ENCODE peak calls at places on chromosomes 7 and 10, in five cellular contexts. B is NCI-H1436, K is amniotic epithelial cell, H is GM23338, N is caudate nucleus. A is an unnamed sample.

GRCh38 chr10:93445097-93445960 is 36.8 kb downstream of the MYOF start:
- DNase-seq in N (no peak), K (peak; percentile 98), B (peak; percentile 55), H (peak; percentile 99), A (peak; percentile 100)

GRCh38 chr7:133110312-133110711 is 28.4 kb upstream of the CHCHD3 start:
- DNase-seq in H (no peak), K (no peak), N (no peak), B (no peak), A (no peak)

GRCh38 chr7:92766461-92767003 is 69.8 kb downstream of the CDK6 start:
- DNase-seq in B (peak; percentile 57), H (no peak), N (no peak), K (peak; percentile 45), A (peak; percentile 60)

GRCh38 chr10:102660891-102661613 is 16.8 kb downstream of the TRIM8 start:
- DNase-seq in K (no peak), B (no peak), H (no peak), N (peak; percentile 50), A (peak; percentile 65)

GRCh38 chr7:33886100-33886623 is 19.2 kb upstream of the BMPER start:
- DNase-seq in B (peak; percentile 29), K (no peak), H (peak; percentile 87), N (no peak), A (peak; percentile 42)

GRCh38 chr10:74189999-74190421 is 39.0 kb downstream of the ADK start:
- DNase-seq in K (peak; percentile 80), N (no peak), B (no peak), H (no peak), A (peak; percentile 94)

GRCh38 chr10:1168763-1169162 is 112.6 kb downstream of the WDR37 start:
- DNase-seq in H (peak; percentile 41), K (no peak), N (no peak), B (no peak), A (no peak)

GRCh38 chr7:84675633-84676034 is 481.0 kb upstream of the SEMA3A start:
- DNase-seq in B (no peak), K (no peak), H (no peak), N (no peak), A (peak; percentile 26)

GRCh38 chr10:91220954-91221696 is 662 bp downstream of the PCGF5 start:
- DNase-seq in N (no peak), H (peak; percentile 47), K (peak; percentile 41), B (peak; percentile 31), A (peak; percentile 26)

GRCh38 chr7:37832194-37832593 is 16.2 kb upstream of the NME8 start:
- DNase-seq in N (peak; percentile 66), H (no peak), B (no peak), K (peak; percentile 30), A (peak; percentile 9)

GRCh38 chr10:102274062-102274461 is 28.7 kb downstream of the GBF1 start:
- DNase-seq in H (no peak), B (no peak), N (no peak), K (no peak), A (no peak)

GRCh38 chr10:64430690-64431323 is 909.6 kb downstream of the REEP3 start:
- DNase-seq in H (peak; percentile 86), B (no peak), K (no peak), N (peak; percentile 37), A (peak; percentile 0)

GRCh38 chr10:519716-520401 is 169.6 kb downstream of the DIP2C start:
- DNase-seq in H (no peak), N (no peak), K (no peak), B (no peak), A (no peak)

GRCh38 chr10:97016728-97017473 is 168.9 kb downstream of the SLIT1 start:
- DNase-seq in B (no peak), H (peak; percentile 27), K (no peak), N (no peak), A (no peak)

GRCh38 chr7:21943436-21943835 is 2.3 kb downstream of the CDCA7L start:
- DNase-seq in B (peak; percentile 12), K (no peak), H (no peak), N (no peak), A (no peak)

GRCh38 chr7:47710201-47710935 is 128.5 kb upstream of the TNS3 start:
- DNase-seq in B (no peak), N (no peak), H (no peak), K (peak; percentile 68), A (peak; percentile 48)

GRCh38 chr10:3758491-3758970 is 26.5 kb downstream of the KLF6 start:
- DNase-seq in K (no peak), H (no peak), B (no peak), N (no peak), A (no peak)

GRCh38 chr10:43294241-43294658 is 27.4 kb upstream of the RASGEF1A start:
- DNase-seq in K (no peak), N (no peak), H (no peak), B (no peak), A (no peak)

GRCh38 chr10:78821052-78821451 is 247.7 kb upstream of the ZMIZ1 start:
- DNase-seq in K (no peak), B (no peak), N (no peak), H (no peak), A (no peak)

GRCh38 chr10:12588091-12588850 is 238.9 kb downstream of the CAMK1D start:
- DNase-seq in K (no peak), N (no peak), B (peak; percentile 58), H (no peak), A (no peak)

GRCh38 chr10:36538945-36539586 is 586.3 kb upstream of the ANKRD30A start:
- DNase-seq in B (peak; percentile 9), H (no peak), K (peak; percentile 24), N (no peak), A (peak; percentile 43)

GRCh38 chr10:84243759-84244158 is 1.1 kb upstream of the RGR start:
- DNase-seq in H (no peak), B (no peak), N (no peak), K (no peak), A (no peak)

GRCh38 chr7:134632937-134633540 is 13.6 kb upstream of the BPGM start:
- DNase-seq in H (peak; percentile 76), N (no peak), K (peak; percentile 65), B (peak; percentile 7), A (peak; percentile 85)

GRCh38 chr10:105075031-105075430 is 433.9 kb downstream of the SORCS3 start:
- DNase-seq in B (no peak), H (no peak), N (no peak), K (no peak), A (no peak)

GRCh38 chr7:26863504-26864308 is 684 bp downstream of the SKAP2 start:
- DNase-seq in H (peak; percentile 44), B (no peak), N (no peak), K (peak; percentile 44), A (peak; percentile 43)

GRCh38 chr7:2978403-2978802 is 65.3 kb downstream of the CARD11 start:
- DNase-seq in N (no peak), K (peak; percentile 41), B (no peak), H (peak; percentile 76), A (peak; percentile 12)

GRCh38 chr7:101911011-101911799 is 93.8 kb downstream of the CUX1 start:
- DNase-seq in K (peak; percentile 77), N (no peak), H (no peak), B (no peak), A (no peak)

GRCh38 chr10:132373241-132373955 is 23.6 kb upstream of the PWWP2B start:
- DNase-seq in N (no peak), H (no peak), K (no peak), B (no peak), A (no peak)

GRCh38 chr10:122727426-122727825 is 27.8 kb upstream of the C10orf120 start:
- DNase-seq in H (no peak), K (no peak), N (no peak), B (no peak), A (no peak)

GRCh38 chr10:68231106-68231901 is 609 bp downstream of the ATOH7 start:
- DNase-seq in B (peak; percentile 55), N (peak; percentile 64), K (peak; percentile 63), H (peak; percentile 87), A (peak; percentile 62)

GRCh38 chr10:42984761-42985325 is 92.0 kb upstream of the RET start:
- DNase-seq in B (no peak), K (no peak), N (no peak), H (no peak), A (no peak)

GRCh38 chr10:119689016-119689564 is 36.8 kb upstream of the INPP5F start:
- DNase-seq in B (no peak), H (peak; percentile 43), K (no peak), N (no peak), A (no peak)

GRCh38 chr10:103969857-103970627 is 3.1 kb downstream of the SLK start:
- DNase-seq in N (no peak), K (no peak), B (no peak), H (no peak), A (no peak)

GRCh38 chr7:28714452-28715120 is 243.5 kb downstream of the TRIL start:
- DNase-seq in B (no peak), H (no peak), K (no peak), N (no peak), A (no peak)

GRCh38 chr10:15182541-15183207 is 14.2 kb upstream of the NMT2 start:
- DNase-seq in H (no peak), K (peak; percentile 80), B (no peak), N (no peak), A (peak; percentile 59)

GRCh38 chr7:137652721-137653120 is 194.1 kb downstream of the DGKI start:
- DNase-seq in B (no peak), H (no peak), N (no peak), K (peak; percentile 46), A (peak; percentile 66)

GRCh38 chr10:374354-374753 is 239.1 kb downstream of the ZMYND11 start:
- DNase-seq in H (no peak), B (no peak), K (no peak), N (no peak), A (no peak)